ENCODE peak calls at places on chromosomes 5 and 9, in nine cellular contexts. T is stomach, I is transverse colon, C is lung, X is thyroid gland, H is kidney, J is spleen, V is PC-9, W is psoas muscle. K is an unnamed sample. For H3K9me3, the result is how much of the 10 kb centered on the place peaks cover.

GRCh38 chr5:16502866-16503265 is 37.3 kb upstream of the ZNF622 start:
- DNase-seq in T (no peak), I (no peak), C (no peak), X (no peak), H (no peak), J (no peak), V (peak), W (no peak), K (no peak)

GRCh38 chr5:147508711-147509040 is 1.2 kb downstream of the DPYSL3 start:
- DNase-seq in T (no peak), I (no peak), C (no peak), X (no peak), H (no peak), J (no peak), V (no peak), W (no peak), K (no peak)

GRCh38 chr5:7377761-7378160 is 18.2 kb upstream of the ADCY2 start:
- DNase-seq in T (no peak), I (no peak), C (no peak), X (no peak), H (no peak), J (no peak), V (no peak), W (no peak), K (no peak)

GRCh38 chr9:38619556-38620447 is 594 bp downstream of the ANKRD18A start:
- DNase-seq in T (no peak), I (peak), C (no peak), X (peak), H (peak), J (peak), V (no peak), W (no peak), K (peak)

GRCh38 chr9:113633782-113634596 is 170.5 kb downstream of the RGS3 start:
- DNase-seq in T (no peak), I (no peak), C (no peak), X (peak), H (no peak), J (peak), V (no peak), W (no peak), K (peak)

GRCh38 chr5:125411163-125412050 is 665.0 kb upstream of the ZNF608 start:
- DNase-seq in T (peak), I (peak), C (no peak), X (peak), H (no peak), J (no peak), V (no peak), W (no peak), K (no peak)

GRCh38 chr5:73363911-73364730 is 84.5 kb downstream of the FOXD1 start:
- DNase-seq in T (no peak), I (no peak), C (no peak), X (no peak), H (no peak), J (no peak), V (peak), W (no peak), K (no peak)

GRCh38 chr5:123364443-123364842 is 58.8 kb downstream of the CEP120 start:
- DNase-seq in T (no peak), I (no peak), C (no peak), X (no peak), H (no peak), J (no peak), V (no peak), W (no peak), K (no peak)

GRCh38 chr5:144333336-144333920 is 162.8 kb downstream of the KCTD16 start:
- DNase-seq in T (no peak), I (no peak), C (no peak), X (no peak), H (no peak), J (no peak), V (no peak), W (no peak), K (no peak)

GRCh38 chr9:137369111-137369787 is 53.7 kb downstream of the EXD3 start:
- DNase-seq in T (no peak), I (no peak), C (no peak), X (no peak), H (peak), J (peak), V (no peak), W (no peak), K (peak)

GRCh38 chr9:112751059-112751795 is 667 bp downstream of the SNX30 start:
- DNase-seq in T (peak), I (peak), C (peak), X (peak), H (peak), J (no peak), V (peak), W (peak), K (peak)

GRCh38 chr9:110316255-110316921 is 21.3 kb downstream of the TXNDC8 start:
- DNase-seq in T (no peak), I (no peak), C (no peak), X (no peak), H (no peak), J (no peak), V (no peak), W (no peak), K (no peak)

GRCh38 chr5:41736641-41737040 is 133.6 kb downstream of the OXCT1 start:
- DNase-seq in T (no peak), I (no peak), C (no peak), X (no peak), H (no peak), J (no peak), V (no peak), W (no peak), K (no peak)

GRCh38 chr9:21028476-21028875 is 3.0 kb downstream of the HACD4 start:
- DNase-seq in T (no peak), I (no peak), C (no peak), X (no peak), H (no peak), J (no peak), V (no peak), W (no peak), K (no peak)

GRCh38 chr5:30607301-30607700 is 586.2 kb upstream of the CDH6 start:
- DNase-seq in T (no peak), I (no peak), C (no peak), X (no peak), H (no peak), J (no peak), V (no peak), W (no peak), K (no peak)

GRCh38 chr5:124253421-124253820 is 493.0 kb downstream of the ZNF608 start:
- DNase-seq in T (no peak), I (no peak), C (no peak), X (no peak), H (no peak), J (no peak), V (no peak), W (no peak), K (peak)

GRCh38 chr9:70881321-70881720 is 240.1 kb downstream of the TRPM3 start:
- DNase-seq in T (no peak), I (no peak), C (no peak), X (no peak), H (no peak), J (no peak), V (no peak), W (no peak), K (no peak)

GRCh38 chr5:36948041-36948440 is 71.5 kb downstream of the NIPBL start:
- DNase-seq in T (no peak), I (no peak), C (no peak), X (no peak), H (no peak), J (no peak), V (no peak), W (no peak), K (no peak)

GRCh38 chr9:98255578-98256296 is at the start of gene TBC1D2:
- DNase-seq in T (peak), I (peak), C (peak), X (peak), H (peak), J (peak), V (peak), W (peak), K (peak)

GRCh38 chr5:1118738-1119137 is 6.9 kb upstream of the SLC12A7 start:
- DNase-seq in T (peak), I (peak), C (no peak), X (peak), H (no peak), J (no peak), V (no peak), W (no peak), K (no peak)

GRCh38 chr9:71285191-71285656 is 163.8 kb upstream of the TRPM3 start:
- DNase-seq in T (no peak), I (peak), C (peak), X (peak), H (no peak), J (no peak), V (peak), W (no peak), K (peak)

GRCh38 chr9:79584655-79584982 is 12.9 kb downstream of the TLE4 start:
- DNase-seq in T (no peak), I (no peak), C (no peak), X (no peak), H (no peak), J (no peak), V (no peak), W (no peak), K (no peak)

GRCh38 chr5:118791986-118792734 is 196.2 kb downstream of the DTWD2 start:
- DNase-seq in T (peak), I (no peak), C (no peak), X (peak), H (no peak), J (no peak), V (peak), W (no peak), K (peak)

GRCh38 chr9:93200989-93201339 is 17.0 kb downstream of the WNK2 start:
- DNase-seq in T (no peak), I (no peak), C (no peak), X (no peak), H (no peak), J (no peak), V (no peak), W (peak), K (no peak)

GRCh38 chr5:56176155-56176798 is 56.9 kb downstream of the ANKRD55 start:
- DNase-seq in T (no peak), I (no peak), C (no peak), X (no peak), H (no peak), J (no peak), V (no peak), W (peak), K (no peak)

GRCh38 chr5:84779206-84779605 is 394.5 kb upstream of the EDIL3 start:
- DNase-seq in T (no peak), I (no peak), C (no peak), X (no peak), H (no peak), J (no peak), V (no peak), W (no peak), K (no peak)

GRCh38 chr5:145446412-145446811 is 388.7 kb downstream of the PRELID2 start:
- DNase-seq in T (no peak), I (no peak), C (no peak), X (no peak), H (no peak), J (no peak), V (no peak), W (no peak), K (no peak)

GRCh38 chr9:133368249-133368881 is 7.5 kb downstream of the SURF4 start:
- DNase-seq in T (no peak), I (peak), C (no peak), X (no peak), H (no peak), J (no peak), V (no peak), W (no peak), K (no peak)

GRCh38 chr9:123914517-123915199 is 15.3 kb downstream of the DENND1A start:
- DNase-seq in T (no peak), I (no peak), C (no peak), X (no peak), H (no peak), J (no peak), V (no peak), W (no peak), K (no peak)
- H3K9me3 ChIP-seq in T (under half), I (under half), C (under half), X (under half), H (under half), J (under half), V (under half), W (under half), K (under half)

DNA sequence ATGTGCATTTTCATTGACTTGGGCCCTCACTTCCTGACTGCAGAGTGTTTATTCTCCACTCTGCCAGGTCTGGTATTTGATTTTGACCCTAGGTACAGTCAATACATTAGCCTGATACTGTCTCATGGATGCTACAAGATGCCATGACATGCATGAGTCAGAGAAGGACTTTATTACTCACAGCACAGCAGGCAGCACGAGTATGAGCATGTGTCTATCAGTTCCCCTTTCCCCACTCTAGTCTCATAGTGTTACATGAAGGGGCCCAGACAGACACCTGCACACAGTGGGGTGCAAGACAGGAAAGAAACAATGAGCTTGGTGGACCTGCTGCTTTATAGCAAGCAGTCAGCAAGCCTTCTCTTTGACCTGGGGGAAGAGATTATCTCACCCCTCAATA is 19.6 kb downstream of the ITGA2 start:
- DNase-seq in T (no peak), I (no peak), C (no peak), X (no peak), H (no peak), J (no peak), V (no peak), W (no peak), K (no peak)
- H3K27ac ChIP-seq in T (no peak), I (no peak), C (no peak), X (no peak), H (no peak), J (no peak), V (no peak), W (no peak), K (no peak)

GRCh38 chr5:180541710-180542109 is 47.5 kb downstream of the CNOT6 start:
- DNase-seq in T (no peak), I (no peak), C (no peak), X (no peak), H (no peak), J (no peak), V (no peak), W (no peak), K (no peak)
- TF ChIP-seq CTCF in T (no peak), I (no peak), C (no peak), X (no peak), H (no peak), J (no peak), V (no peak), W (no peak), K (no peak)

GRCh38 chr9:77013932-77014596 is 5.4 kb upstream of the FOXB2 start:
- DNase-seq in T (no peak), I (no peak), C (no peak), X (no peak), H (no peak), J (no peak), V (no peak), W (no peak), K (no peak)

GRCh38 chr9:77014597-77015263 is 4.7 kb upstream of the FOXB2 start:
- DNase-seq in T (no peak), I (no peak), C (no peak), X (no peak), H (no peak), J (no peak), V (no peak), W (no peak), K (no peak)

GRCh38 chr9:77011973-77012817 is 7.3 kb upstream of the FOXB2 start:
- DNase-seq in T (peak), I (peak), C (peak), X (peak), H (no peak), J (peak), V (no peak), W (peak), K (peak)

GRCh38 chr9:77015291-77016048 is 4.0 kb upstream of the FOXB2 start:
- DNase-seq in T (no peak), I (no peak), C (no peak), X (peak), H (no peak), J (no peak), V (no peak), W (no peak), K (no peak)

DNA sequence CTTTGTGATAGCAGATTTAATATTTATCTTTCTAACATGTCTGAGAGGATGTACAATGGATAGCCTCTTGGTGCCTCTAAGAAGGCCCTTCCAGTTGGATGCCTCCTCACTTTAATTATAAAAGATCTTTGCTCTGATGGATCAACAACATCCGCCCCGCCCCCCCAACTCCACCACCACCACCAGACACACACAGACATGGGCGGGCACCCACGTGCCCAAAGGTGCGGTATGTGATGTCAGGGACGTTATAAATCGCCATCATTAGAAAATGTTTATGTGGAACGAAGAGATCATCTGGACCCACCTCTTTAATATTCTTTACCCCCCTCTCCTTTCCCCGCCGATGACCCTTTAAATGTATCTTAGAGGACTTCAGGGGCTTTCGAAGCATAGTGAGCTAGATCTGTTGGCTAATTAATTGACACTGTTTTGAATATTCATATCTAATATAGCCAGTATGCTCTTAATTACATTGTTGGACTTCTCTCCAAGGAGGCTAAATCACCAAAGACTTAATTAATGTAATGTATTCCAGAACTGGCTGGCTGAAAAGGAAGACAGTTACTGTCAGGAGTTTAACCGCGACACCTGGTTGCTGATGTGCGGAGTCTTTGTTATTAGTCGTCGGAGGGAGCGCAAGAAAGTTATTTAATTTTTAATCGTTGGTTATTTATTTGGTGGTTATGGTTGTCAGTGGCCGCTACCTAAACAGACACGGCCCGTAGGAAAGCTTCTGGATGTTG is 6.1 kb upstream of the FOXB2 start:
- DNase-seq in T (no peak), I (no peak), C (no peak), X (no peak), H (no peak), J (no peak), V (no peak), W (no peak), K (no peak)
- H3K9me3 ChIP-seq in T (under half), I (under half), C (under half), X (under half), H (under half), J (under half), V (under half), W (under half), K (under half)

GRCh38 chr9:4507306-4507705 is 17.0 kb downstream of the SLC1A1 start:
- DNase-seq in T (no peak), I (no peak), C (no peak), X (no peak), H (no peak), J (no peak), V (no peak), W (no peak), K (no peak)
- H3K27ac ChIP-seq in T (no peak), I (no peak), C (no peak), X (peak), H (peak), J (no peak), V (no peak), W (no peak), K (no peak)

K was measured in pancreas.